ENCODE peak calls at places on chromosomes 4 and X, in six cellular contexts. P is endothelial cell of umbilical vein, R is fibroblast of lung, N is tibial artery, T is foreskin fibroblast, D is GM06990. H is an unnamed sample.

GRCh38 chrX:40096395-40097091 is 1.2 kb downstream of the BCOR start:
- DNase-seq in P (peak; percentile 54), R (no peak), N (peak; percentile 74), T (peak; percentile 62), D (peak; percentile 65), H (peak; percentile 38)

GRCh38 chrX:145861818-145862217 is 44.2 kb downstream of the SLITRK2 start:
- DNase-seq in P (no peak), R (no peak), N (no peak), T (no peak), D (no peak), H (no peak)

GRCh38 chr4:95499176-95499760 is 49.5 kb downstream of the UNC5C start:
- DNase-seq in P (no peak), R (no peak), N (no peak), T (no peak), D (no peak), H (no peak)

GRCh38 chr4:53147179-53147578 is 218.7 kb downstream of the SCFD2 start:
- DNase-seq in P (no peak), R (no peak), N (no peak), T (no peak), D (no peak), H (no peak)

GRCh38 chr4:97110506-97110905 is 1032.8 kb downstream of the STPG2 start:
- DNase-seq in P (no peak), R (no peak), N (no peak), T (no peak), D (no peak), H (no peak)

GRCh38 chrX:19677121-19677520 is 161.8 kb upstream of the MAP3K15 start:
- DNase-seq in P (no peak), R (no peak), N (no peak), T (no peak), D (no peak), H (no peak)

GRCh38 chrX:71870337-71871098 is 40.1 kb upstream of the NHSL2 start:
- DNase-seq in P (no peak), R (peak; percentile 45), N (no peak), T (peak; percentile 1), D (no peak), H (peak; percentile 63)

GRCh38 chr4:45442466-45442865 is 681.4 kb downstream of the GABRG1 start:
- DNase-seq in P (no peak), R (no peak), N (no peak), T (no peak), D (no peak), H (peak; percentile 71)

GRCh38 chrX:68571292-68572256 is 72.7 kb downstream of the YIPF6 start:
- DNase-seq in P (no peak), R (peak; percentile 82), N (no peak), T (peak; percentile 62), D (peak; percentile 8), H (no peak)

GRCh38 chr4:80188457-80188800 is 8.9 kb upstream of the PRDM8 start:
- DNase-seq in P (no peak), R (no peak), N (no peak), T (no peak), D (no peak), H (no peak)

GRCh38 chr4:140856692-140857091 is 100.5 kb upstream of the TBC1D9 start:
- DNase-seq in P (no peak), R (peak; percentile 88), N (no peak), T (peak; percentile 28), D (no peak), H (peak; percentile 78)

GRCh38 chr4:101682946-101683345 is 107.6 kb upstream of the BANK1 start:
- DNase-seq in P (no peak), R (no peak), N (no peak), T (no peak), D (no peak), H (peak; percentile 75)

GRCh38 chr4:11470709-11471441 is 42.2 kb upstream of the HS3ST1 start:
- DNase-seq in P (peak; percentile 21), R (no peak), N (no peak), T (no peak), D (no peak), H (no peak)

GRCh38 chr4:6245246-6246169 is 24.1 kb upstream of the WFS1 start:
- DNase-seq in P (no peak), R (peak; percentile 3), N (no peak), T (peak; percentile 43), D (no peak), H (no peak)

GRCh38 chr4:103018391-103019318 is 850 bp downstream of the SLC9B1 start:
- DNase-seq in P (no peak), R (no peak), N (peak; percentile 67), T (peak; percentile 56), D (no peak), H (peak; percentile 40)

GRCh38 chr4:147940144-147940543 is 208.3 kb downstream of the ARHGAP10 start:
- DNase-seq in P (no peak), R (peak; percentile 22), N (no peak), T (no peak), D (no peak), H (no peak)

GRCh38 chrX:10582215-10582733 is 38.1 kb downstream of the MID1 start:
- DNase-seq in P (peak; percentile 73), R (peak; percentile 78), N (no peak), T (no peak), D (no peak), H (no peak)

GRCh38 chr4:98864560-98864959 is 64.4 kb downstream of the EIF4E start:
- DNase-seq in P (no peak), R (no peak), N (no peak), T (no peak), D (no peak), H (no peak)

GRCh38 chrX:7074135-7074907 is 73.2 kb upstream of the STS start:
- DNase-seq in P (no peak), R (no peak), N (no peak), T (no peak), D (no peak), H (no peak)

GRCh38 chr4:1578301-1578781 is 105.8 kb downstream of the FAM53A start:
- DNase-seq in P (no peak), R (no peak), N (no peak), T (no peak), D (no peak), H (no peak)

GRCh38 chrX:114363346-114363745 is 220.5 kb upstream of the HTR2C start:
- DNase-seq in P (no peak), R (no peak), N (no peak), T (no peak), D (no peak), H (no peak)

GRCh38 chr4:14744346-14744745 is 257.9 kb upstream of the CPEB2 start:
- DNase-seq in P (no peak), R (no peak), N (no peak), T (no peak), D (no peak), H (no peak)
- H3K4me3 ChIP-seq in P (no peak overlapping the region), R (no peak overlapping the region), N (no peak overlapping the region), T (no peak overlapping the region), D (no peak overlapping the region), H (no peak overlapping the region)

GRCh38 chr4:82562553-82562854 is 716 bp upstream of the TMEM150C start:
- DNase-seq in P (no peak), R (no peak), N (no peak), T (no peak), D (no peak), H (no peak)
- H3K4me3 ChIP-seq in P (no peak overlapping the region), R (no peak overlapping the region), N (no peak overlapping the region), T (no peak overlapping the region), D (no peak overlapping the region), H (peak overlapping the region; percentile 63)

DNA sequence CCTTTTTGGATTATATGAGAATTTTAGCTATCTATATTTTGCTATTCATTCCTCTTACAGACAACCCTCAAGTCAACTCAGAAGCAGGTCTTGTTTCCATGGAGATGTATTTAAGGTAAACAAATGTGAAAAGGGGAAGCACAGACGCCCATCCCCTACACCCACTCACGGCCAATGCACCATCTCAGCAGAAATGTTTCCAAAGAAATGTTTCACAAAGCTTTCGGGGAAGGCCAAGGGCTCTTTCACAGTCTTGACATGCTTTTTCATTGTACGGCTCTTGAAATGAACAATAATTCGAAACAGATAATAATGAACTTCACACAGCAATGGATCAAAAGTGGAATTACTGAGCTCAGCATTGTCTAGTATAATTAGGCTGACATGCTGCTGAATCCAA is 160.7 kb downstream of the SMIM20 start:
- DNase-seq in P (no peak), R (no peak), N (no peak), T (no peak), D (peak; percentile 35), H (no peak)
- H3K4me3 ChIP-seq in P (no peak overlapping the region), R (no peak overlapping the region), N (no peak overlapping the region), T (no peak overlapping the region), D (no peak overlapping the region), H (no peak overlapping the region)

DNA sequence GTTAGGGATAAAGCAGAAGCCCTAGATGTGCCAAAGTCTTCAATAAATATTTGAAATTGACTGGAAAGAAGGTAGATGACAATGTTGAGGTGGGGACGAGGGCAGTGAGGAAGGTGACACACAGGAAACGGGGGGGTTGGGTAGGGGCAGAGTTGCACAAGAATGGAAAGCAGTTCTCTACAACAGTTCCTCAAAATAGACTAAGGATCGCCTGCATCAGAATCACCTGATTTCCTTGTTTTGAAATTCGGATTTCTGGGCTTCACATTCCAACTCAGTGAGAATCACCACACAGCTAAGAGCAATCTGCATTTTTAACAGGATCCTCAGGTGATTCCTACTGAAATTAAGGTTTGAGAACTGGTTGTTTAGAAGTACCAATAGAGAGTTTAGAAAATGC is 70.6 kb downstream of the ARFIP1 start:
- DNase-seq in P (no peak), R (peak; percentile 53), N (no peak), T (peak; percentile 30), D (peak; percentile 12), H (no peak)
- H3K4me3 ChIP-seq in P (no peak overlapping the region), R (no peak overlapping the region), N (no peak overlapping the region), T (no peak overlapping the region), D (no peak overlapping the region), H (no peak overlapping the region)

GRCh38 chrX:95057341-95057740 is 1383.3 kb downstream of the FAM133A start:
- DNase-seq in P (no peak), R (peak; percentile 58), N (no peak), T (peak; percentile 8), D (no peak), H (no peak)
- H3K4me3 ChIP-seq in P (no peak overlapping the region), R (no peak overlapping the region), N (no peak overlapping the region), T (no peak overlapping the region), D (no peak overlapping the region), H (no peak overlapping the region)

GRCh38 chr4:112649055-112649408 is 12.1 kb downstream of the LARP7 start:
- DNase-seq in P (no peak), R (no peak), N (no peak), T (no peak), D (no peak), H (no peak)
- H3K4me3 ChIP-seq in P (no peak overlapping the region), R (no peak overlapping the region), N (no peak overlapping the region), T (no peak overlapping the region), D (no peak overlapping the region), H (no peak overlapping the region)

GRCh38 chr4:118351851-118352827 is 664 bp downstream of the PRSS12 start:
- DNase-seq in P (no peak), R (no peak), N (no peak), T (peak; percentile 84), D (peak; percentile 14), H (peak; percentile 23)
- H3K4me3 ChIP-seq in P (no peak overlapping the region), R (peak overlapping the region; percentile 38), N (peak overlapping the region; percentile 31), T (peak overlapping the region; percentile 70), D (no peak overlapping the region), H (peak overlapping the region; percentile 74)

GRCh38 chr4:127622923-127623754 is 9.6 kb upstream of the INTU start:
- DNase-seq in P (peak; percentile 57), R (peak; percentile 60), N (no peak), T (peak; percentile 73), D (peak; percentile 15), H (peak; percentile 36)
- H3K4me3 ChIP-seq in P (peak overlapping the region; percentile 89), R (peak overlapping the region; percentile 85), N (peak overlapping the region; percentile 60), T (peak overlapping the region; percentile 61), D (no peak overlapping the region), H (peak overlapping the region; percentile 45)

H was measured in SJCRH30.